ENCODE peak calls at places on chromosomes 7 and 10, in eight cellular contexts. One of them, this sample, is unnamed. For H3K4me1, the result is how much of the 10 kb centered on the place peaks cover.

GRCh38 chr10:133010095-133010837 is 67.9 kb upstream of the CFAP46 start:
- DNase-seq in K562: no peak
- DNase-seq in fibroblast of lung: no peak
- DNase-seq in HCT116: no peak
- DNase-seq in IMR-90: no peak
- DNase-seq in PC-3: no peak
- DNase-seq in PC-9: no peak
- DNase-seq in neural progenitor cell: no peak
- DNase-seq in this sample: no peak

GRCh38 chr7:52691257-52691656 is 344.2 kb upstream of the POM121L12 start:
- DNase-seq in K562: no peak
- DNase-seq in fibroblast of lung: no peak
- DNase-seq in HCT116: no peak
- DNase-seq in IMR-90: no peak
- DNase-seq in PC-3: no peak
- DNase-seq in PC-9: no peak
- DNase-seq in neural progenitor cell: no peak
- DNase-seq in this sample: no peak

GRCh38 chr10:74121368-74121767 is 29.3 kb downstream of the AP3M1 start:
- DNase-seq in K562: no peak
- DNase-seq in fibroblast of lung: no peak
- DNase-seq in HCT116: no peak
- DNase-seq in IMR-90: no peak
- DNase-seq in PC-3: no peak
- DNase-seq in PC-9: no peak
- DNase-seq in neural progenitor cell: no peak
- DNase-seq in this sample: no peak

GRCh38 chr7:157652954-157653826 is 316.4 kb downstream of the DNAJB6 start:
- DNase-seq in K562: no peak
- DNase-seq in fibroblast of lung: no peak
- DNase-seq in HCT116: no peak
- DNase-seq in IMR-90: no peak
- DNase-seq in PC-3: no peak
- DNase-seq in PC-9: no peak
- DNase-seq in neural progenitor cell: no peak
- DNase-seq in this sample: no peak

GRCh38 chr7:2982831-2983230 is 60.8 kb downstream of the CARD11 start:
- DNase-seq in K562: no peak
- DNase-seq in fibroblast of lung: no peak
- DNase-seq in HCT116: no peak
- DNase-seq in IMR-90: no peak
- DNase-seq in PC-3: no peak
- DNase-seq in PC-9: no peak
- DNase-seq in neural progenitor cell: no peak
- DNase-seq in this sample: no peak

GRCh38 chr7:90262438-90262837 is 17.5 kb downstream of the CFAP69 start:
- DNase-seq in K562: peak
- DNase-seq in fibroblast of lung: peak
- DNase-seq in HCT116: peak
- DNase-seq in IMR-90: peak
- DNase-seq in PC-3: peak
- DNase-seq in PC-9: no peak
- DNase-seq in neural progenitor cell: peak
- DNase-seq in this sample: no peak

GRCh38 chr10:80473692-80474596 is 19.8 kb downstream of the TSPAN14 start:
- DNase-seq in K562: no peak
- DNase-seq in fibroblast of lung: peak
- DNase-seq in HCT116: no peak
- DNase-seq in IMR-90: peak
- DNase-seq in PC-3: no peak
- DNase-seq in PC-9: no peak
- DNase-seq in neural progenitor cell: no peak
- DNase-seq in this sample: no peak

GRCh38 chr7:132072873-132073272 is 503.4 kb downstream of the PLXNA4 start:
- DNase-seq in K562: no peak
- DNase-seq in fibroblast of lung: no peak
- DNase-seq in HCT116: no peak
- DNase-seq in IMR-90: no peak
- DNase-seq in PC-3: no peak
- DNase-seq in PC-9: no peak
- DNase-seq in neural progenitor cell: no peak
- DNase-seq in this sample: no peak

GRCh38 chr10:69972951-69973350 is 79.7 kb upstream of the MACROH2A2 start:
- DNase-seq in K562: no peak
- DNase-seq in fibroblast of lung: peak
- DNase-seq in HCT116: no peak
- DNase-seq in IMR-90: peak
- DNase-seq in PC-3: no peak
- DNase-seq in PC-9: no peak
- DNase-seq in neural progenitor cell: no peak
- DNase-seq in this sample: no peak

GRCh38 chr7:80253653-80254052 is 119.0 kb downstream of the GNAI1 start:
- DNase-seq in K562: no peak
- DNase-seq in fibroblast of lung: peak
- DNase-seq in HCT116: no peak
- DNase-seq in IMR-90: peak
- DNase-seq in PC-3: peak
- DNase-seq in PC-9: no peak
- DNase-seq in neural progenitor cell: no peak
- DNase-seq in this sample: no peak

GRCh38 chr7:139725077-139725476 is 52.7 kb downstream of the HIPK2 start:
- DNase-seq in K562: no peak
- DNase-seq in fibroblast of lung: peak
- DNase-seq in HCT116: no peak
- DNase-seq in IMR-90: peak
- DNase-seq in PC-3: peak
- DNase-seq in PC-9: no peak
- DNase-seq in neural progenitor cell: no peak
- DNase-seq in this sample: no peak

GRCh38 chr10:129870926-129871660 is 93.0 kb downstream of the EBF3 start:
- DNase-seq in K562: no peak
- DNase-seq in fibroblast of lung: peak
- DNase-seq in HCT116: no peak
- DNase-seq in IMR-90: peak
- DNase-seq in PC-3: no peak
- DNase-seq in PC-9: no peak
- DNase-seq in neural progenitor cell: peak
- DNase-seq in this sample: no peak

GRCh38 chr7:29806131-29806792 is at the start of gene WIPF3:
- DNase-seq in K562: peak
- DNase-seq in fibroblast of lung: no peak
- DNase-seq in HCT116: peak
- DNase-seq in IMR-90: no peak
- DNase-seq in PC-3: peak
- DNase-seq in PC-9: no peak
- DNase-seq in neural progenitor cell: peak
- DNase-seq in this sample: no peak

GRCh38 chr7:119465798-119466305 is 807.1 kb upstream of the KCND2 start:
- DNase-seq in K562: no peak
- DNase-seq in fibroblast of lung: no peak
- DNase-seq in HCT116: no peak
- DNase-seq in IMR-90: no peak
- DNase-seq in PC-3: no peak
- DNase-seq in PC-9: no peak
- DNase-seq in neural progenitor cell: no peak
- DNase-seq in this sample: no peak

GRCh38 chr10:97850446-97850845 is 803 bp downstream of the GOLGA7B start:
- DNase-seq in K562: no peak
- DNase-seq in fibroblast of lung: no peak
- DNase-seq in HCT116: no peak
- DNase-seq in IMR-90: no peak
- DNase-seq in PC-3: no peak
- DNase-seq in PC-9: no peak
- DNase-seq in neural progenitor cell: peak
- DNase-seq in this sample: no peak

GRCh38 chr10:1544929-1545328 is 192.4 kb downstream of the ADARB2 start:
- DNase-seq in K562: no peak
- DNase-seq in fibroblast of lung: no peak
- DNase-seq in HCT116: no peak
- DNase-seq in IMR-90: no peak
- DNase-seq in PC-3: no peak
- DNase-seq in PC-9: no peak
- DNase-seq in neural progenitor cell: no peak
- DNase-seq in this sample: no peak

GRCh38 chr10:102550636-102551210 is 47.0 kb downstream of the SUFU start:
- DNase-seq in K562: no peak
- DNase-seq in fibroblast of lung: no peak
- DNase-seq in HCT116: no peak
- DNase-seq in IMR-90: no peak
- DNase-seq in PC-3: no peak
- DNase-seq in PC-9: no peak
- DNase-seq in neural progenitor cell: no peak
- DNase-seq in this sample: no peak

DNA sequence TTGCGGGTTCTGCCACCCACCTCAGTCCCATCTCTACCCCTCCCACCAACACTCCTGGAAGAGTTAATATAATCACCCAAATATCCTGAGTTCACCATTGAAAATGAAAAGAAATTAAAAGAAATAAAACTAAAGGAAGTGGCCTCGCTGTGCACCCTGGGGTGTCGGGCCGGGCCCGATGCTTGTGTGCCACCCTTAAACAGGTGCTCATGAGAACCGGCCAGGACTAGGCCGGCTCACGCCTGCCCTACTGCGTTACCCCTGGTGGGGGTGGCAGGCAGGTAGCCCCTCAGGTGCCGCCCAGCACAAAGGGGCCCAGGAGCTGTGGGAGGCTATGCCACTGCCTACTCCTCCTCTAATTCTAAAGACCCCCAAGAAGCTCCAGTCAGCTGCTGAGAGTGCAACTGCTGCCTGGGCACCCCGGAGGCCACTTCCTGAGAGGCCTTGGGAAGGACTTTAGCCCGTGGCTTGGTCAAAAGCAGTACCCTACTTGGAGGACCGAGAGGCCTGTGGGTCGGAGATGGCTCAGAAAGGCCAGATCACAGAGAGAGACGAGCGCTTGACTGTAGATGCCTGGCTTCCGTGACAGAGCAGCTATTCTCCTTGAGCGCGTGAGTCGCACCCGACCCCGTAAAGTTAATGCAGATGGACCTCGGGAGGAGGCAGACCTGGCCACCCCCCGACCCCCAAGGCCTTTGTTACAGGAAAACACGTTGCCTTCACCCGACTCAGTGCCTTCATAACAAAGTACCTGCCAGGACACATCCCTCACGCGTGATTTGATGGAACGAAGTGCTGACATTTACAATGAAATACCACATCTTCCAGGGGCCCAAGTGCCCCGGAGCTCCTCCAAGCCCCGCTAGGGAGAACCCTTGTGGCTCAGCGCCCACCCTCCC is 51.0 kb upstream of the PPP2R2D start:
- DNase-seq in K562: no peak
- DNase-seq in fibroblast of lung: no peak
- DNase-seq in HCT116: no peak
- DNase-seq in IMR-90: no peak
- DNase-seq in PC-3: no peak
- DNase-seq in PC-9: no peak
- DNase-seq in neural progenitor cell: no peak
- DNase-seq in this sample: no peak
- H2AFZ ChIP-seq in K562: no peak
- H2AFZ ChIP-seq in fibroblast of lung: no peak
- H2AFZ ChIP-seq in HCT116: no peak
- H2AFZ ChIP-seq in IMR-90: no peak
- H2AFZ ChIP-seq in PC-3: no peak
- H2AFZ ChIP-seq in PC-9: no peak
- H2AFZ ChIP-seq in neural progenitor cell: no peak
- H2AFZ ChIP-seq in this sample: no peak

DNA sequence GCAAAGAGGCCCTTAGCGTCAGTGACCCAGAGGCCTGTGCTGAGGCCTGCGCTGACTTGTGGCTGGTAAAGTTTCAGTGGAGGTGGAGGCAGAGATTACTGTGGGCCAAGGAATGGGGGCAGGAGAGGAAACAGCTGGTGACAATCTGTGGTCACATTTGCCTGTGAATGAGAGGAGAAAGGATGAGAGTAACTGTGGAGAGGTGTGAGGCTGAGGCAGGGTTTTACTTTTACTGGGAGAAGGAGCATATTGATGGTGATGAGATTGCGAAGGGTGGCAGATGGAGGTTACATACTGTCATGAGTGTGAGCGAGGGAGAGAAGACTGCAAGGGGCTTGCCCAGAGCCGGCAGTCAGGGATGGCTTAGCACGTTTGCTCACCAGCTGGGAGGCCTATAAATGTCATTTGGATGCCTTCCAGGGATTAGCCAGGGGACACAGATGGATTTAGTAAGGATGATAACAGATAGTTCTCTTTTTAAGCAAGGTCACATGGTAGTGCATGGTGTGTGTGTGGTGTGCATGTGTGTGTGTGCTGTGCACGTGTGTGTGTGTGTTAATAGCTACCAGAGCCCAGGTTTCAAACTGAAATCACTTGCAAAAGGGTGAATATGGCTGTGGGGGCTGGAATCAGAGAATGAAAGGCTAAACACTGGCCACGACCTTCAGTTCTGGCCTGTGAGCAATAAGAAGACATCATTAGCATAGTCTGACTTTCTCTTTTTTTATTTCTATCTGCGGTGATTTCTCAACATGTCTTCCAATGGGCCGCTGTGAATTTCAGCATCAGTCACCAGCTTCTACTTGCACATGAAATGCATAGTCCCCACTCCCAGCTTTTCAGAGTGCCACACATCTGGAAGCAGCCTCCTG is 291.5 kb upstream of the ZNF32 start:
- DNase-seq in K562: no peak
- DNase-seq in fibroblast of lung: peak
- DNase-seq in HCT116: no peak
- DNase-seq in IMR-90: peak
- DNase-seq in PC-3: no peak
- DNase-seq in PC-9: no peak
- DNase-seq in neural progenitor cell: no peak
- DNase-seq in this sample: no peak
- H3K4me1 ChIP-seq in K562: under half
- H3K4me1 ChIP-seq in fibroblast of lung: under half
- H3K4me1 ChIP-seq in HCT116: under half
- H3K4me1 ChIP-seq in IMR-90: under half
- H3K4me1 ChIP-seq in PC-3: under half
- H3K4me1 ChIP-seq in PC-9: under half
- H3K4me1 ChIP-seq in neural progenitor cell: under half
- H3K4me1 ChIP-seq in this sample: under half

DNA sequence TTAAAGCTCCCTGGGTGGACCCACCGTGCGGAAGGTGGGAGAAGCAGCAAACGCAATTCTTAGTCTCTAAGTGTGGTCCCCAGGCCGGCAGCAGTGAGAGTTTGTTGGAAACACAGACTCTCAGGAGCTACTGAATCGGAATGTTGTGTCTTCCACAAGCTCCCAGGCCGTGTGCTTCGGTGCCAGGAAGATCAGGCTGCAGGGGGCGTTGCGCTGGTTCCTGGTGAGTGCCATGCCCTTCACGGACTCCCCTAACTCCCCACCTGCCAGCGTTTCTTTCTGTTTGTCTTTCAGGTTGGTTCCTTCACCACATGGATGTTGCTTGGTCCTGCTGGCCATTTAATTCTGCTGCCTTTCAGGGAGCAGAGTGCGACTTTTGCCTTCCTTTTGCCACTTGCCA is 91.2 kb upstream of the PITRM1 start:
- DNase-seq in K562: no peak
- DNase-seq in fibroblast of lung: no peak
- DNase-seq in HCT116: no peak
- DNase-seq in IMR-90: no peak
- DNase-seq in PC-3: no peak
- DNase-seq in PC-9: no peak
- DNase-seq in neural progenitor cell: no peak
- DNase-seq in this sample: no peak
- H2AFZ ChIP-seq in K562: no peak
- H2AFZ ChIP-seq in fibroblast of lung: no peak
- H2AFZ ChIP-seq in HCT116: no peak
- H2AFZ ChIP-seq in IMR-90: no peak
- H2AFZ ChIP-seq in PC-3: no peak
- H2AFZ ChIP-seq in PC-9: no peak
- H2AFZ ChIP-seq in neural progenitor cell: peak
- H2AFZ ChIP-seq in this sample: no peak

GRCh38 chr7:31940167-31940566 is 130.0 kb downstream of the PDE1C start:
- DNase-seq in K562: no peak
- DNase-seq in fibroblast of lung: no peak
- DNase-seq in HCT116: no peak
- DNase-seq in IMR-90: no peak
- DNase-seq in PC-3: no peak
- DNase-seq in PC-9: no peak
- DNase-seq in neural progenitor cell: no peak
- DNase-seq in this sample: no peak
- H3K4me1 ChIP-seq in K562: under half
- H3K4me1 ChIP-seq in fibroblast of lung: under half
- H3K4me1 ChIP-seq in HCT116: under half
- H3K4me1 ChIP-seq in IMR-90: under half
- H3K4me1 ChIP-seq in PC-3: under half
- H3K4me1 ChIP-seq in PC-9: under half
- H3K4me1 ChIP-seq in neural progenitor cell: under half
- H3K4me1 ChIP-seq in this sample: under half

This sample was measured in keratinocyte.